ENCODE peak calls at places on chromosomes 6 and 20, in nine cellular contexts. One of them, this sample, is unnamed.
A peak's percentile ranks its signal among the peaks of the same experiment; 100 is the strongest.

GRCh38 chr6:35876902-35877301 is 44.0 kb downstream of the SRPK1 start:
- DNase-seq in right lobe of liver: no peak
- DNase-seq in mammary epithelial cell: no peak
- DNase-seq in esophagus squamous epithelium: no peak
- DNase-seq in A673: peak; percentile 34
- DNase-seq in testis: no peak
- DNase-seq in endodermal cell: no peak
- DNase-seq in adrenal gland: no peak
- DNase-seq in ascending aorta: no peak
- DNase-seq in this sample: no peak

GRCh38 chr20:54221996-54222890 is 14.4 kb downstream of the PFDN4 start:
- DNase-seq in right lobe of liver: no peak
- DNase-seq in A673: no peak
- DNase-seq in mammary epithelial cell: no peak
- DNase-seq in esophagus squamous epithelium: no peak
- DNase-seq in endodermal cell: peak; percentile 60
- DNase-seq in ascending aorta: no peak
- DNase-seq in adrenal gland: no peak
- DNase-seq in testis: peak; percentile 59
- DNase-seq in this sample: no peak

GRCh38 chr20:53578492-53579222 is 15.0 kb downstream of the ZNF217 start:
- DNase-seq in adrenal gland: peak; percentile 77
- DNase-seq in ascending aorta: peak; percentile 81
- DNase-seq in esophagus squamous epithelium: peak; percentile 11
- DNase-seq in mammary epithelial cell: peak; percentile 75
- DNase-seq in endodermal cell: peak; percentile 75
- DNase-seq in A673: peak; percentile 94
- DNase-seq in right lobe of liver: peak; percentile 73
- DNase-seq in testis: peak; percentile 78
- DNase-seq in this sample: no peak

GRCh38 chr6:146892613-146893401 is 294.0 kb downstream of the ADGB start:
- DNase-seq in testis: no peak
- DNase-seq in mammary epithelial cell: peak; percentile 34
- DNase-seq in adrenal gland: no peak
- DNase-seq in A673: no peak
- DNase-seq in ascending aorta: no peak
- DNase-seq in endodermal cell: no peak
- DNase-seq in esophagus squamous epithelium: no peak
- DNase-seq in right lobe of liver: no peak
- DNase-seq in this sample: no peak

GRCh38 chr6:127966616-127967015 is 65.8 kb upstream of the THEMIS start:
- DNase-seq in esophagus squamous epithelium: no peak
- DNase-seq in A673: no peak
- DNase-seq in right lobe of liver: no peak
- DNase-seq in adrenal gland: no peak
- DNase-seq in testis: no peak
- DNase-seq in ascending aorta: no peak
- DNase-seq in endodermal cell: no peak
- DNase-seq in mammary epithelial cell: no peak
- DNase-seq in this sample: no peak

GRCh38 chr20:1119524-1119923 is 1.1 kb downstream of the PSMF1 start:
- DNase-seq in endodermal cell: no peak
- DNase-seq in ascending aorta: no peak
- DNase-seq in adrenal gland: no peak
- DNase-seq in esophagus squamous epithelium: no peak
- DNase-seq in right lobe of liver: no peak
- DNase-seq in testis: no peak
- DNase-seq in A673: no peak
- DNase-seq in mammary epithelial cell: no peak
- DNase-seq in this sample: no peak

GRCh38 chr6:131875647-131876046 is 67.8 kb downstream of the ENPP1 start:
- DNase-seq in ascending aorta: no peak
- DNase-seq in right lobe of liver: no peak
- DNase-seq in adrenal gland: no peak
- DNase-seq in endodermal cell: no peak
- DNase-seq in A673: no peak
- DNase-seq in testis: no peak
- DNase-seq in esophagus squamous epithelium: no peak
- DNase-seq in mammary epithelial cell: no peak
- DNase-seq in this sample: no peak

GRCh38 chr20:62023935-62024334 is 41.7 kb downstream of the TAF4 start:
- DNase-seq in mammary epithelial cell: no peak
- DNase-seq in endodermal cell: no peak
- DNase-seq in testis: no peak
- DNase-seq in adrenal gland: no peak
- DNase-seq in A673: no peak
- DNase-seq in right lobe of liver: peak; percentile 67
- DNase-seq in esophagus squamous epithelium: no peak
- DNase-seq in ascending aorta: no peak
- DNase-seq in this sample: no peak

GRCh38 chr20:58795923-58796245 is 54.8 kb downstream of the GNAS-AS1 start:
- DNase-seq in esophagus squamous epithelium: no peak
- DNase-seq in testis: no peak
- DNase-seq in ascending aorta: no peak
- DNase-seq in mammary epithelial cell: no peak
- DNase-seq in A673: no peak
- DNase-seq in adrenal gland: no peak
- DNase-seq in right lobe of liver: no peak
- DNase-seq in endodermal cell: no peak
- DNase-seq in this sample: no peak

GRCh38 chr6:133326584-133326983 is 85.4 kb downstream of the EYA4 start:
- DNase-seq in ascending aorta: no peak
- DNase-seq in adrenal gland: no peak
- DNase-seq in right lobe of liver: no peak
- DNase-seq in endodermal cell: no peak
- DNase-seq in testis: no peak
- DNase-seq in esophagus squamous epithelium: no peak
- DNase-seq in mammary epithelial cell: no peak
- DNase-seq in A673: peak; percentile 21
- DNase-seq in this sample: no peak

GRCh38 chr20:3084283-3084985 is at the start of gene AVP:
- DNase-seq in testis: no peak
- DNase-seq in endodermal cell: no peak
- DNase-seq in right lobe of liver: no peak
- DNase-seq in esophagus squamous epithelium: no peak
- DNase-seq in A673: no peak
- DNase-seq in mammary epithelial cell: no peak
- DNase-seq in ascending aorta: no peak
- DNase-seq in adrenal gland: no peak
- DNase-seq in this sample: peak; percentile 44

GRCh38 chr6:53855940-53856339 is 61.1 kb downstream of the LRRC1 start:
- DNase-seq in testis: no peak
- DNase-seq in mammary epithelial cell: no peak
- DNase-seq in ascending aorta: no peak
- DNase-seq in right lobe of liver: no peak
- DNase-seq in esophagus squamous epithelium: no peak
- DNase-seq in adrenal gland: no peak
- DNase-seq in A673: no peak
- DNase-seq in endodermal cell: no peak
- DNase-seq in this sample: no peak

GRCh38 chr6:32369678-32370077 is 2.0 kb downstream of the TSBP1 start:
- DNase-seq in adrenal gland: no peak
- DNase-seq in right lobe of liver: no peak
- DNase-seq in testis: no peak
- DNase-seq in A673: peak; percentile 52
- DNase-seq in mammary epithelial cell: peak; percentile 89
- DNase-seq in esophagus squamous epithelium: no peak
- DNase-seq in endodermal cell: no peak
- DNase-seq in ascending aorta: no peak
- DNase-seq in this sample: no peak

GRCh38 chr6:31113861-31114539 is 600 bp upstream of the PSORS1C1 start:
- DNase-seq in endodermal cell: peak; percentile 69
- DNase-seq in esophagus squamous epithelium: no peak
- DNase-seq in ascending aorta: no peak
- DNase-seq in mammary epithelial cell: no peak
- DNase-seq in A673: peak; percentile 41
- DNase-seq in right lobe of liver: no peak
- DNase-seq in testis: no peak
- DNase-seq in adrenal gland: no peak
- DNase-seq in this sample: no peak

GRCh38 chr6:167851349-167851952 is 24.7 kb downstream of the AFDN start:
- DNase-seq in ascending aorta: no peak
- DNase-seq in right lobe of liver: no peak
- DNase-seq in adrenal gland: no peak
- DNase-seq in endodermal cell: no peak
- DNase-seq in mammary epithelial cell: no peak
- DNase-seq in A673: peak; percentile 44
- DNase-seq in testis: no peak
- DNase-seq in esophagus squamous epithelium: no peak
- DNase-seq in this sample: no peak

GRCh38 chr6:14711704-14712397 is 534.0 kb upstream of the JARID2 start:
- DNase-seq in esophagus squamous epithelium: no peak
- DNase-seq in A673: no peak
- DNase-seq in mammary epithelial cell: no peak
- DNase-seq in right lobe of liver: no peak
- DNase-seq in endodermal cell: no peak
- DNase-seq in adrenal gland: no peak
- DNase-seq in testis: no peak
- DNase-seq in ascending aorta: no peak
- DNase-seq in this sample: no peak
- H3K27ac ChIP-seq in esophagus squamous epithelium: no peak overlapping the region
- H3K27ac ChIP-seq in A673: no peak overlapping the region
- H3K27ac ChIP-seq in mammary epithelial cell: peak overlapping the region; percentile 85
- H3K27ac ChIP-seq in right lobe of liver: no peak overlapping the region
- H3K27ac ChIP-seq in endodermal cell: no peak overlapping the region
- H3K27ac ChIP-seq in adrenal gland: no peak overlapping the region
- H3K27ac ChIP-seq in testis: no peak overlapping the region
- H3K27ac ChIP-seq in ascending aorta: no peak overlapping the region
- H3K27ac ChIP-seq in this sample: no peak overlapping the region

GRCh38 chr20:50286609-50287008 is 96.0 kb downstream of the CEBPB start:
- DNase-seq in endodermal cell: no peak
- DNase-seq in mammary epithelial cell: peak; percentile 37
- DNase-seq in adrenal gland: peak; percentile 72
- DNase-seq in testis: peak; percentile 63
- DNase-seq in A673: no peak
- DNase-seq in ascending aorta: peak; percentile 84
- DNase-seq in esophagus squamous epithelium: no peak
- DNase-seq in right lobe of liver: no peak
- DNase-seq in this sample: peak; percentile 83
- H3K4me1 ChIP-seq in endodermal cell: no peaks in the 10 kb centered on the region
- H3K4me1 ChIP-seq in mammary epithelial cell: peaks cover 24% of the 10 kb centered on the region
- H3K4me1 ChIP-seq in adrenal gland: peaks cover 50% of the 10 kb centered on the region
- H3K4me1 ChIP-seq in testis: peaks cover 39% of the 10 kb centered on the region
- H3K4me1 ChIP-seq in A673: peaks cover 19% of the 10 kb centered on the region
- H3K4me1 ChIP-seq in ascending aorta: peaks cover 23% of the 10 kb centered on the region
- H3K4me1 ChIP-seq in esophagus squamous epithelium: peaks cover 28% of the 10 kb centered on the region
- H3K4me1 ChIP-seq in right lobe of liver: peaks cover 13% of the 10 kb centered on the region
- H3K4me1 ChIP-seq in this sample: peaks cover 8% of the 10 kb centered on the region

GRCh38 chr6:26118999-26119398 is 31.8 kb downstream of the HFE start:
- DNase-seq in right lobe of liver: no peak
- DNase-seq in A673: peak; percentile 85
- DNase-seq in mammary epithelial cell: peak; percentile 96
- DNase-seq in endodermal cell: no peak
- DNase-seq in ascending aorta: no peak
- DNase-seq in esophagus squamous epithelium: no peak
- DNase-seq in adrenal gland: no peak
- DNase-seq in testis: peak; percentile 86
- DNase-seq in this sample: no peak
- H3K4me3 ChIP-seq in right lobe of liver: no peak overlapping the region
- H3K4me3 ChIP-seq in A673: no peak overlapping the region
- H3K4me3 ChIP-seq in mammary epithelial cell: no peak overlapping the region
- H3K4me3 ChIP-seq in endodermal cell: no peak overlapping the region
- H3K4me3 ChIP-seq in ascending aorta: no peak overlapping the region
- H3K4me3 ChIP-seq in esophagus squamous epithelium: no peak overlapping the region
- H3K4me3 ChIP-seq in adrenal gland: no peak overlapping the region
- H3K4me3 ChIP-seq in testis: no peak overlapping the region
- H3K4me3 ChIP-seq in this sample: no peak overlapping the region

DNA sequence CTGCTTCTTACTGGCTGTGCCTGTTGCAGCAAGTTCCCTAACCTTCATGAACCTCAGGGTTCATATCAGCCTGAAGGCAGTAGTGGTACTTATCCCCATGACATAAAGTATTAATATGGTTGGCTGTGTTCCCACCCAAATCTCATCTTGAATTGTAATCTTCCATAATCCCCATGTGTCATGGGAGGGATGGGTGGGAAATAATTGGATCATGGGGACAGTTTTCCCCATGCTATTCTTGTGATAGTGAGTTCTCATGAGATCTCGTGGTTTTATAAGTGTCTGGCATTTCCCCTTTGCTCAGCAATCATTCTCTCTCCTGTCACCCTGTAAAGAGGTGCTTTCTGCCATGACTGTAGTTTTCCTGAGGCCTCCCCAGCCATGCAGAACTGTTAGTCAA is 61.8 kb downstream of the FAM229B start:
- DNase-seq in adrenal gland: no peak
- DNase-seq in testis: no peak
- DNase-seq in right lobe of liver: no peak
- DNase-seq in endodermal cell: no peak
- DNase-seq in ascending aorta: no peak
- DNase-seq in A673: peak; percentile 64
- DNase-seq in mammary epithelial cell: peak; percentile 15
- DNase-seq in esophagus squamous epithelium: no peak
- DNase-seq in this sample: no peak
- H3K27ac ChIP-seq in adrenal gland: no peak overlapping the region
- H3K27ac ChIP-seq in testis: no peak overlapping the region
- H3K27ac ChIP-seq in right lobe of liver: no peak overlapping the region
- H3K27ac ChIP-seq in endodermal cell: no peak overlapping the region
- H3K27ac ChIP-seq in ascending aorta: no peak overlapping the region
- H3K27ac ChIP-seq in A673: peak overlapping the region; percentile 68
- H3K27ac ChIP-seq in mammary epithelial cell: no peak overlapping the region
- H3K27ac ChIP-seq in esophagus squamous epithelium: peak overlapping the region; percentile 75
- H3K27ac ChIP-seq in this sample: no peak overlapping the region

DNA sequence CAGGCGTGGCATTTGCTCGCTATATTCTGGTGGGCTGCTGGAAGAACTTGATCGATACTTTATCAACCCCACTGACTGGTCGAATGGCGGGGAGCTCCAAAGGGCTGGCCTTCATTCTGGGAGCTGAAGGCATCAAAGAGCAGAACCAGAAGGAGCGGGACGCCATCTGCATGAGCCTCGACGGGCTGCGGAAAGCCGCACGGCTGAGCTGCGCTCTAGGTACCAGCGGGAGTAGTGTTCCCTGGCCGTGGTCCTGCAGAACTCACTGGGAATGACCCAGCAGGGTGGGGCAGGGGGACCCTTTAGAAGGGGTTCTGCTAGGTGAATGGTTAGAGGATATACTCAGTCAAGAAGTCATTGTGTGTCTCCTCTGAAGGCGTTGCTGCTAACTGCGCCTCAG is 68.4 kb upstream of the PBOV1 start:
- DNase-seq in mammary epithelial cell: no peak
- DNase-seq in esophagus squamous epithelium: no peak
- DNase-seq in A673: no peak
- DNase-seq in endodermal cell: no peak
- DNase-seq in adrenal gland: no peak
- DNase-seq in right lobe of liver: no peak
- DNase-seq in ascending aorta: no peak
- DNase-seq in testis: no peak
- DNase-seq in this sample: no peak
- H3K4me1 ChIP-seq in mammary epithelial cell: peaks cover 30% of the 10 kb centered on the region
- H3K4me1 ChIP-seq in esophagus squamous epithelium: no peaks in the 10 kb centered on the region
- H3K4me1 ChIP-seq in A673: no peaks in the 10 kb centered on the region
- H3K4me1 ChIP-seq in endodermal cell: peaks cover 8% of the 10 kb centered on the region
- H3K4me1 ChIP-seq in adrenal gland: no peaks in the 10 kb centered on the region
- H3K4me1 ChIP-seq in right lobe of liver: no peaks in the 10 kb centered on the region
- H3K4me1 ChIP-seq in ascending aorta: no peaks in the 10 kb centered on the region
- H3K4me1 ChIP-seq in testis: no peaks in the 10 kb centered on the region
- H3K4me1 ChIP-seq in this sample: no peaks in the 10 kb centered on the region

GRCh38 chr6:3230275-3231212 is 3.1 kb upstream of the TUBB2B start:
- DNase-seq in ascending aorta: no peak
- DNase-seq in endodermal cell: peak; percentile 83
- DNase-seq in A673: peak; percentile 80
- DNase-seq in esophagus squamous epithelium: no peak
- DNase-seq in testis: peak; percentile 32
- DNase-seq in adrenal gland: no peak
- DNase-seq in mammary epithelial cell: no peak
- DNase-seq in right lobe of liver: no peak
- DNase-seq in this sample: no peak
- H3K4me3 ChIP-seq in ascending aorta: peak overlapping the region; percentile 58
- H3K4me3 ChIP-seq in endodermal cell: peak overlapping the region; percentile 84
- H3K4me3 ChIP-seq in A673: peak overlapping the region; percentile 85
- H3K4me3 ChIP-seq in esophagus squamous epithelium: peak overlapping the region; percentile 48
- H3K4me3 ChIP-seq in testis: peak overlapping the region; percentile 58
- H3K4me3 ChIP-seq in adrenal gland: peak overlapping the region; percentile 43
- H3K4me3 ChIP-seq in mammary epithelial cell: peak overlapping the region; percentile 37
- H3K4me3 ChIP-seq in right lobe of liver: peak overlapping the region; percentile 71
- H3K4me3 ChIP-seq in this sample: peak overlapping the region; percentile 83

GRCh38 chr6:56669585-56669984 is 26.9 kb upstream of the DST start:
- DNase-seq in mammary epithelial cell: no peak
- DNase-seq in endodermal cell: no peak
- DNase-seq in testis: no peak
- DNase-seq in adrenal gland: no peak
- DNase-seq in A673: no peak
- DNase-seq in esophagus squamous epithelium: no peak
- DNase-seq in ascending aorta: no peak
- DNase-seq in right lobe of liver: no peak
- DNase-seq in this sample: no peak
- H3K27ac ChIP-seq in mammary epithelial cell: peak overlapping the region; percentile 49
- H3K27ac ChIP-seq in endodermal cell: no peak overlapping the region
- H3K27ac ChIP-seq in testis: no peak overlapping the region
- H3K27ac ChIP-seq in adrenal gland: peak overlapping the region; percentile 82
- H3K27ac ChIP-seq in A673: no peak overlapping the region
- H3K27ac ChIP-seq in esophagus squamous epithelium: peak overlapping the region; percentile 64
- H3K27ac ChIP-seq in ascending aorta: peak overlapping the region; percentile 68
- H3K27ac ChIP-seq in right lobe of liver: no peak overlapping the region
- H3K27ac ChIP-seq in this sample: peak overlapping the region; percentile 48

This sample was measured in right cardiac atrium.